ENCODE peak calls at places on chromosomes 1 and 21, in seven cellular contexts. Y is kidney; I is aorta; O is CD8-positive, alpha-beta T cell; Q is ovary; M is cardiac muscle cell; V is fibroblast of lung. B is an unnamed sample.

GRCh38 chr1:168623003-168623828 is 46.8 kb downstream of the XCL1 start:
- DNase-seq in V (peak; percentile 63), M (peak; percentile 67), Q (no peak), Y (no peak), I (no peak), O (no peak), B (no peak)

GRCh38 chr1:47782414-47783165 is 214.6 kb downstream of the TRABD2B start:
- DNase-seq in V (no peak), M (peak; percentile 17), I (peak; percentile 84), Y (no peak), Q (no peak), O (no peak), B (no peak)

GRCh38 chr1:198967566-198967965 is 328.7 kb downstream of the PTPRC start:
- DNase-seq in M (peak; percentile 6), Q (no peak), O (no peak), V (peak; percentile 29), I (no peak), Y (no peak), B (no peak)

GRCh38 chr1:82225407-82226197 is 424.9 kb downstream of the ADGRL2 start:
- DNase-seq in Q (no peak), M (peak; percentile 77), I (no peak), V (peak; percentile 84), Y (no peak), O (no peak), B (no peak)

GRCh38 chr1:206705187-206705586 is 20.5 kb downstream of the MAPKAPK2 start:
- DNase-seq in Y (no peak), Q (no peak), O (no peak), M (peak; percentile 52), I (no peak), V (peak; percentile 79), B (no peak)

GRCh38 chr1:110542730-110543129 is 23.8 kb upstream of the KCNA10 start:
- DNase-seq in M (peak; percentile 71), V (peak; percentile 49), Y (no peak), Q (no peak), O (no peak), I (no peak), B (no peak)

GRCh38 chr1:192003295-192004083 is 154.8 kb upstream of the RGS18 start:
- DNase-seq in I (no peak), O (no peak), M (no peak), Q (no peak), V (no peak), Y (no peak), B (no peak)

GRCh38 chr1:228148196-228148861 is 1.4 kb upstream of the GJC2 start:
- DNase-seq in V (no peak), O (no peak), Q (peak; percentile 44), I (peak; percentile 71), Y (peak; percentile 68), M (peak; percentile 53), B (no peak)

GRCh38 chr1:32757213-32757895 is 54.8 kb upstream of the SYNC start:
- DNase-seq in I (no peak), V (no peak), M (no peak), O (no peak), Y (no peak), Q (no peak), B (no peak)

GRCh38 chr1:206685749-206686485 is 1.2 kb downstream of the MAPKAPK2 start:
- DNase-seq in Y (peak; percentile 89), O (peak; percentile 16), V (peak; percentile 84), Q (peak; percentile 68), M (peak; percentile 74), I (peak; percentile 89), B (peak; percentile 77)

GRCh38 chr21:32130031-32130891 is 148.6 kb downstream of the MIS18A start:
- DNase-seq in O (no peak), Y (no peak), V (no peak), I (no peak), Q (no peak), M (no peak), B (no peak)

GRCh38 chr1:150066838-150067183 is 765 bp upstream of the VPS45 start:
- DNase-seq in V (no peak), Y (peak; percentile 86), O (peak; percentile 7), I (peak; percentile 84), Q (no peak), M (no peak), B (peak; percentile 61)

GRCh38 chr1:19374926-19375325 is 62.8 kb downstream of the SLC66A1 start:
- DNase-seq in V (no peak), O (no peak), I (no peak), Y (no peak), Q (no peak), M (no peak), B (no peak)

GRCh38 chr1:88549536-88549935 is 134.5 kb upstream of the PKN2 start:
- DNase-seq in Y (no peak), O (no peak), Q (no peak), M (peak; percentile 10), V (peak; percentile 48), I (no peak), B (no peak)

GRCh38 chr1:96333522-96334235 is 387.9 kb upstream of the PTBP2 start:
- DNase-seq in V (no peak), M (no peak), O (no peak), I (no peak), Q (no peak), Y (no peak), B (no peak)

GRCh38 chr1:94646151-94646643 is 104.6 kb upstream of the F3 start:
- DNase-seq in Q (no peak), V (peak; percentile 67), M (peak; percentile 86), O (no peak), Y (no peak), I (no peak), B (no peak)

GRCh38 chr1:242764161-242764560 is 239.7 kb upstream of the PLD5 start:
- DNase-seq in M (no peak), I (no peak), Q (no peak), V (no peak), Y (no peak), O (no peak), B (no peak)

GRCh38 chr1:23930861-23931471 is 17.8 kb upstream of the CNR2 start:
- DNase-seq in I (no peak), Q (no peak), V (peak; percentile 49), M (peak; percentile 73), Y (no peak), O (no peak), B (peak; percentile 67)

GRCh38 chr1:159942700-159943640 is 2.4 kb downstream of the IGSF9 start:
- DNase-seq in O (no peak), M (no peak), V (no peak), I (peak; percentile 42), Y (no peak), Q (no peak), B (no peak)

GRCh38 chr1:209190591-209191241 is 392.8 kb upstream of the CAMK1G start:
- DNase-seq in O (no peak), V (peak; percentile 48), I (peak; percentile 83), Y (peak; percentile 68), M (peak; percentile 62), Q (no peak), B (peak; percentile 59)

GRCh38 chr1:35707253-35708178 is 11.2 kb downstream of the C1orf216 start:
- DNase-seq in I (peak; percentile 77), M (peak; percentile 13), Y (peak; percentile 74), V (no peak), O (no peak), Q (no peak), B (no peak)

GRCh38 chr1:198880818-198881597 is 242.2 kb downstream of the PTPRC start:
- DNase-seq in I (no peak), Q (no peak), Y (no peak), O (no peak), M (peak; percentile 95), V (peak; percentile 98), B (no peak)

GRCh38 chr21:34942911-34943310 is 106.2 kb downstream of the RUNX1 start:
- DNase-seq in I (no peak), Y (no peak), M (no peak), O (no peak), V (no peak), Q (no peak), B (no peak)

GRCh38 chr1:22246755-22247480 is 104.0 kb upstream of the WNT4 start:
- DNase-seq in V (no peak), Q (no peak), O (no peak), I (no peak), M (no peak), Y (no peak), B (no peak)

GRCh38 chr1:163585796-163586195 is 264.0 kb downstream of the NUF2 start:
- DNase-seq in M (no peak), V (no peak), Q (no peak), O (no peak), Y (no peak), I (no peak), B (no peak)

GRCh38 chr1:205630241-205630640 is 1.6 kb downstream of the ELK4 start:
- DNase-seq in Y (no peak), O (no peak), I (no peak), V (peak; percentile 53), M (peak; percentile 47), Q (no peak), B (no peak)

GRCh38 chr1:58477390-58477789 is 69.1 kb downstream of the OMA1 start:
- DNase-seq in V (no peak), Y (no peak), Q (no peak), O (no peak), I (no peak), M (peak; percentile 10), B (no peak)

GRCh38 chr1:56517404-56518130 is 61.8 kb downstream of the PLPP3 start:
- DNase-seq in O (no peak), Q (no peak), M (no peak), I (no peak), Y (no peak), V (no peak), B (no peak)
- H3K4me1 ChIP-seq in O (no peaks in the 10 kb centered on the region), Q (peaks cover 2% of the 10 kb centered on the region), M (peaks cover 37% of the 10 kb centered on the region), I (no peaks in the 10 kb centered on the region), Y (peaks cover 39% of the 10 kb centered on the region), V (peaks cover 4% of the 10 kb centered on the region), B (peaks cover 32% of the 10 kb centered on the region)

GRCh38 chr1:100353988-100354387 is 1.7 kb downstream of the CDC14A start:
- DNase-seq in O (no peak), M (no peak), Q (no peak), V (no peak), I (no peak), Y (no peak), B (no peak)
- H3K4me3 ChIP-seq in O (peak overlapping the region; percentile 88), M (peak overlapping the region; percentile 72), Q (no peak overlapping the region), V (no peak overlapping the region), I (no peak overlapping the region), Y (peak overlapping the region; percentile 93), B (peak overlapping the region; percentile 77)

DNA sequence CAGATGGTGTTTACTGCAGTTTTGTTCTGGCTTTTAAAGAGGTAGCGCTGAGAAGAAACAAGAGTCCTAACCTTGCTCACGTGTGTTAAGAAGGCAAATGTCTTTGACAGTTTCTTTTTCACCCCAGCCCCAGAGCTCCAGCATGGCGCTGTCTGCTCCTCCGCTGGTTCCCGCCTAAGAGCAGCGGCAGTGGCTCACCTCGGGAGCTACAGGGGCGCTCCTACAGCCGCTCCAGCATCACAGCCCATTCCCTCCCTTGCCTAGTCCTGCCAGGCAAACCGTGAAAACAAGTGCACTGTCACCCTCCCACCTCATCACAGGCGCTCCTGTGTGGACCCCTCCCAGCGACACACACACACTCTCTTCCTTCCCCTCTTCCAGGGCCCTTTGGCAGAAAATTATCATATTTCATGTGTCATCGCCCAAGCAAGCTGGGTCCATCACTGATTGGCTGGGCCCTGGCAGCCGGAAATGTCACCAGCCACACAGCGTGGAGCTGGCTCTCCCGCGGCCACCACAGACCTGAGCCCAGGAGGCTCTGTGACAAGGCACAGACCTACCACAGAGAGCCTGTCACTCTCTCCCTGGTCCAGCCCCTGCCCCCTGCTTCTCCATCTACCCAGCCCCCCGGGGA is 1.2 kb upstream of the HIVEP3 start:
- DNase-seq in O (peak; percentile 64), M (peak; percentile 16), I (no peak), Q (no peak), Y (peak; percentile 88), V (peak; percentile 18), B (peak; percentile 53)
- H3K27ac ChIP-seq in O (peak overlapping the region; percentile 56), M (no peak overlapping the region), I (no peak overlapping the region), Q (no peak overlapping the region), Y (no peak overlapping the region), V (no peak overlapping the region), B (peak overlapping the region; percentile 44)

GRCh38 chr1:25094229-25094628 is 138.1 kb downstream of the SYF2 start:
- DNase-seq in I (no peak), O (no peak), M (no peak), Q (no peak), V (no peak), Y (no peak), B (no peak)
- H3K4me1 ChIP-seq in I (no peaks in the 10 kb centered on the region), O (peaks cover 51% of the 10 kb centered on the region), M (no peaks in the 10 kb centered on the region), Q (no peaks in the 10 kb centered on the region), V (no peaks in the 10 kb centered on the region), Y (no peaks in the 10 kb centered on the region), B (no peaks in the 10 kb centered on the region)

B was measured in lower lobe of right lung.